ENCODE peak calls at places on chromosome 9, in four cellular contexts. Y, U, E and M are unnamed samples.

GRCh38 chr9:127869310-127870152 is 7.9 kb downstream of the AK1 start:
- DNase-seq in E (peak; percentile 71), U (peak; percentile 94), Y (peak; percentile 92), M (peak; percentile 90)

GRCh38 chr9:75891277-75892167 is 1.0 kb downstream of the PCSK5 start:
- DNase-seq in U (peak; percentile 60), E (no peak), Y (peak; percentile 55), M (no peak)

GRCh38 chr9:113274474-113275146 is 762 bp downstream of the CDC26 start:
- DNase-seq in U (peak; percentile 91), Y (no peak), E (peak; percentile 69), M (no peak)

GRCh38 chr9:132094314-132094791 is 14.7 kb upstream of the MED27 start:
- DNase-seq in Y (no peak), E (no peak), U (no peak), M (no peak)

GRCh38 chr9:113616716-113617496 is 153.4 kb downstream of the RGS3 start:
- DNase-seq in Y (no peak), E (no peak), U (no peak), M (no peak)

GRCh38 chr9:94952553-94953373 is 226.3 kb downstream of the AOPEP start:
- DNase-seq in U (no peak), E (no peak), Y (no peak), M (no peak)

GRCh38 chr9:114898741-114899140 is 31.6 kb downstream of the TNFSF8 start:
- DNase-seq in U (no peak), E (no peak), Y (peak; percentile 63), M (peak; percentile 48)

GRCh38 chr9:33101104-33101951 is 24.9 kb upstream of the SMU1 start:
- DNase-seq in Y (no peak), E (no peak), U (no peak), M (peak; percentile 35)

GRCh38 chr9:82934949-82935348 is 128.0 kb downstream of the RASEF start:
- DNase-seq in E (peak; percentile 83), Y (no peak), U (peak; percentile 15), M (no peak)

GRCh38 chr9:33714989-33715388 is 80.4 kb upstream of the PRSS3 start:
- DNase-seq in E (no peak), Y (no peak), U (no peak), M (no peak)

GRCh38 chr9:117546894-117547293 is 132.0 kb upstream of the ASTN2 start:
- DNase-seq in Y (peak; percentile 26), E (no peak), U (peak; percentile 17), M (peak; percentile 60)

GRCh38 chr9:37423508-37423907 is 1.0 kb downstream of the GRHPR start:
- DNase-seq in Y (no peak), U (no peak), E (no peak), M (no peak)

GRCh38 chr9:119369670-119370366 is 583 bp upstream of the BRINP1 start:
- DNase-seq in U (no peak), E (no peak), Y (no peak), M (no peak)

GRCh38 chr9:69254223-69254622 is 70.8 kb upstream of the ENTREP1 start:
- DNase-seq in E (no peak), U (no peak), Y (no peak), M (no peak)

GRCh38 chr9:69255591-69255990 is 69.4 kb upstream of the ENTREP1 start:
- DNase-seq in E (no peak), U (no peak), Y (no peak), M (no peak)

GRCh38 chr9:69250681-69251080 is 74.3 kb upstream of the ENTREP1 start:
- DNase-seq in E (no peak), U (no peak), Y (no peak), M (no peak)

GRCh38 chr9:69252436-69252835 is 72.6 kb upstream of the ENTREP1 start:
- DNase-seq in Y (no peak), U (no peak), E (no peak), M (no peak)

GRCh38 chr9:69253057-69253456 is 72.0 kb upstream of the ENTREP1 start:
- DNase-seq in E (no peak), Y (no peak), U (no peak), M (no peak)
- H3K36me3 ChIP-seq in E (peaks cover 73% of the 10 kb centered on the region), Y (peaks cover 27% of the 10 kb centered on the region), U (peaks cover 24% of the 10 kb centered on the region), M (peaks cover 41% of the 10 kb centered on the region)

GRCh38 chr9:126626117-126627022 is 12.6 kb downstream of the LMX1B start:
- DNase-seq in U (peak; percentile 70), E (no peak), Y (no peak), M (no peak)
- H3K27me3 ChIP-seq in U (peaks cover 100% of the 10 kb centered on the region), E (peaks cover 93% of the 10 kb centered on the region), Y (peaks cover 100% of the 10 kb centered on the region), M (peaks cover 96% of the 10 kb centered on the region)

GRCh38 chr9:128911529-128912035 is 9.2 kb upstream of the PHYHD1 start:
- DNase-seq in U (peak; percentile 28), Y (no peak), E (peak; percentile 80), M (no peak)
- TF ChIP-seq POLR2AphosphoS5 in U (no peak), Y (peak; percentile 32), E (no peak), M (no peak)

DNA sequence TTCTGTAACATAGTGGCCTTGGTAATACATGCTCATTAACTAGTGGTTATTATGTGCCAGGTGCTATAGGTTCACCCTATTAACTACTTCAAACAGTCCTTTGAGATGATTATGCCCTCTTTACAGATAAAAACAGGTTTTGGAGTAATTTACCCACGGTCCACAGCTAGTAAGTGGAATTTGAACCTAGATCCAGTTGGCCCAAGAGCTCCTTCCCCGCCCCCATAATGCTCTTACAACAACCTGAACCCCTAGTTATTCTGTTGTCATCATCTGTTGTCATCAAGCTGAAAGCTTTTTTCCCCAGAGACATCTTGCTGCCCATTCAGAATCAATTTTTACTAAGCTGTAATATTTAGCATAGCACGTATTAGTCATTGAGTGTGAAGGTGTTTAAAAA is 23.2 kb downstream of the XPA start:
- DNase-seq in Y (no peak), U (no peak), E (no peak), M (no peak)
- H3K36me3 ChIP-seq in Y (peaks cover 72% of the 10 kb centered on the region), U (peaks cover 35% of the 10 kb centered on the region), E (peaks cover 71% of the 10 kb centered on the region), M (peaks cover 100% of the 10 kb centered on the region)

GRCh38 chr9:133273098-133273497 is 1.9 kb downstream of the ABO start:
- DNase-seq in U (no peak), E (no peak), Y (no peak), M (peak; percentile 24)

GRCh38 chr9:133275105-133276000 is at the start of gene ABO:
- DNase-seq in E (no peak), Y (peak; percentile 58), U (peak; percentile 74), M (peak; percentile 50)

GRCh38 chr9:133276001-133276884 is 1.2 kb upstream of the ABO start:
- DNase-seq in U (no peak), E (no peak), Y (peak; percentile 8), M (no peak)

GRCh38 chr9:133274236-133275104 is 531 bp downstream of the ABO start:
- DNase-seq in U (peak; percentile 46), Y (no peak), E (no peak), M (no peak)

DNA sequence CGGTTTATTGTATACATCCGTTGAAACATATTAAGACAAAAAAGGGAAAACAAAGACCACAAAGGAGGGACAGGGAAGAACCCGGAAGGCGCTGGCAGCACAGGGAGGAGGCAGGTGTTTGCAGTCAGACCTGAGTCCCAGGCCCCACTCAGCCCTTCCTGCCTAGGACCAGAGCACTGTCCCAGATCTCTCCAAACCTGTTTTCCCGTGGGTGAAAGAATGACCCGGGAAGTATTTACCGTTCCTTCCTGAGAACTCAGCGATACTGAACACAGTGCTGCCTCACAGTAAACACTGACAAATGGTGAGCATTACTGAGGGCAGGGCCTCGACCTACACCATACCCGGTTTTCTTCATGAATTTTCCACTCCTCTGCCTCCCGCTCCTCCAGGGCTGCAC is 1.2 kb downstream of the ABO start:
- DNase-seq in U (no peak), E (no peak), Y (peak; percentile 55), M (no peak)
- H3K27me3 ChIP-seq in U (peaks cover 77% of the 10 kb centered on the region), E (peaks cover 22% of the 10 kb centered on the region), Y (peaks cover 18% of the 10 kb centered on the region), M (no peaks in the 10 kb centered on the region)

GRCh38 chr9:93304574-93305496 is 120.9 kb downstream of the WNK2 start:
- DNase-seq in E (peak; percentile 72), Y (peak; percentile 47), U (peak; percentile 88), M (peak; percentile 65)
- TF ChIP-seq POLR2AphosphoS5 in E (no peak), Y (no peak), U (no peak), M (no peak)